ENCODE peak calls at places on chromosomes 13 and 19, in seven cellular contexts. One of them, this sample, is unnamed.

GRCh38 chr19:49878744-49879070 is 1.2 kb downstream of the TBC1D17 start:
- DNase-seq in WTC11: no peak
- DNase-seq in transverse colon: no peak
- DNase-seq in left ventricle myocardium inferior: no peak
- DNase-seq in Peyer's patch: no peak
- DNase-seq in A549: no peak
- DNase-seq in endothelial cell: no peak
- DNase-seq in this sample: no peak

GRCh38 chr19:31144069-31144468 is 205.2 kb downstream of the TSHZ3 start:
- DNase-seq in transverse colon: no peak
- DNase-seq in endothelial cell: no peak
- DNase-seq in Peyer's patch: no peak
- DNase-seq in A549: no peak
- DNase-seq in left ventricle myocardium inferior: no peak
- DNase-seq in WTC11: no peak
- DNase-seq in this sample: no peak

GRCh38 chr13:46803586-46803985 is 6.6 kb upstream of the ESD start:
- DNase-seq in A549: no peak
- DNase-seq in transverse colon: no peak
- DNase-seq in endothelial cell: no peak
- DNase-seq in left ventricle myocardium inferior: no peak
- DNase-seq in Peyer's patch: no peak
- DNase-seq in WTC11: no peak
- DNase-seq in this sample: no peak

GRCh38 chr19:2385053-2385721 is 25.1 kb downstream of the TMPRSS9 start:
- DNase-seq in left ventricle myocardium inferior: no peak
- DNase-seq in Peyer's patch: peak
- DNase-seq in transverse colon: peak
- DNase-seq in endothelial cell: peak
- DNase-seq in A549: peak
- DNase-seq in WTC11: peak
- DNase-seq in this sample: no peak

GRCh38 chr13:43316997-43317396 is 293.6 kb downstream of the DNAJC15 start:
- DNase-seq in left ventricle myocardium inferior: no peak
- DNase-seq in endothelial cell: no peak
- DNase-seq in Peyer's patch: no peak
- DNase-seq in A549: no peak
- DNase-seq in transverse colon: no peak
- DNase-seq in WTC11: no peak
- DNase-seq in this sample: no peak

GRCh38 chr19:6273701-6274601 is 5.8 kb downstream of the MLLT1 start:
- DNase-seq in transverse colon: peak
- DNase-seq in WTC11: no peak
- DNase-seq in endothelial cell: no peak
- DNase-seq in Peyer's patch: no peak
- DNase-seq in A549: no peak
- DNase-seq in left ventricle myocardium inferior: peak
- DNase-seq in this sample: peak

GRCh38 chr19:5321851-5322681 is 18.5 kb downstream of the PTPRS start:
- DNase-seq in A549: no peak
- DNase-seq in left ventricle myocardium inferior: no peak
- DNase-seq in endothelial cell: no peak
- DNase-seq in WTC11: peak
- DNase-seq in Peyer's patch: no peak
- DNase-seq in transverse colon: peak
- DNase-seq in this sample: no peak

GRCh38 chr19:6568010-6568411 is 22.9 kb downstream of the CD70 start:
- DNase-seq in Peyer's patch: no peak
- DNase-seq in left ventricle myocardium inferior: no peak
- DNase-seq in WTC11: no peak
- DNase-seq in endothelial cell: no peak
- DNase-seq in A549: no peak
- DNase-seq in transverse colon: no peak
- DNase-seq in this sample: no peak

GRCh38 chr13:33109801-33110200 is 93.6 kb downstream of the KL start:
- DNase-seq in endothelial cell: peak
- DNase-seq in A549: no peak
- DNase-seq in Peyer's patch: no peak
- DNase-seq in WTC11: peak
- DNase-seq in transverse colon: no peak
- DNase-seq in left ventricle myocardium inferior: no peak
- DNase-seq in this sample: no peak

GRCh38 chr19:10074153-10074552 is 12.0 kb upstream of the SHFL start:
- DNase-seq in left ventricle myocardium inferior: no peak
- DNase-seq in A549: no peak
- DNase-seq in transverse colon: no peak
- DNase-seq in Peyer's patch: no peak
- DNase-seq in WTC11: no peak
- DNase-seq in endothelial cell: no peak
- DNase-seq in this sample: no peak

GRCh38 chr19:44346556-44346955 is 9.9 kb downstream of the ZNF112 start:
- DNase-seq in transverse colon: no peak
- DNase-seq in Peyer's patch: no peak
- DNase-seq in left ventricle myocardium inferior: no peak
- DNase-seq in A549: no peak
- DNase-seq in WTC11: no peak
- DNase-seq in endothelial cell: no peak
- DNase-seq in this sample: no peak

GRCh38 chr19:18843960-18844359 is 12.2 kb downstream of the UPF1 start:
- DNase-seq in transverse colon: no peak
- DNase-seq in endothelial cell: no peak
- DNase-seq in WTC11: no peak
- DNase-seq in left ventricle myocardium inferior: no peak
- DNase-seq in Peyer's patch: no peak
- DNase-seq in A549: no peak
- DNase-seq in this sample: no peak

GRCh38 chr13:44386932-44387556 is 13.4 kb downstream of the SERP2 start:
- DNase-seq in transverse colon: no peak
- DNase-seq in A549: no peak
- DNase-seq in left ventricle myocardium inferior: no peak
- DNase-seq in endothelial cell: no peak
- DNase-seq in WTC11: no peak
- DNase-seq in Peyer's patch: no peak
- DNase-seq in this sample: no peak

GRCh38 chr13:69213331-69213850 is 894.2 kb upstream of the ATXN8OS start:
- DNase-seq in left ventricle myocardium inferior: no peak
- DNase-seq in Peyer's patch: no peak
- DNase-seq in A549: no peak
- DNase-seq in WTC11: no peak
- DNase-seq in transverse colon: no peak
- DNase-seq in endothelial cell: no peak
- DNase-seq in this sample: no peak

DNA sequence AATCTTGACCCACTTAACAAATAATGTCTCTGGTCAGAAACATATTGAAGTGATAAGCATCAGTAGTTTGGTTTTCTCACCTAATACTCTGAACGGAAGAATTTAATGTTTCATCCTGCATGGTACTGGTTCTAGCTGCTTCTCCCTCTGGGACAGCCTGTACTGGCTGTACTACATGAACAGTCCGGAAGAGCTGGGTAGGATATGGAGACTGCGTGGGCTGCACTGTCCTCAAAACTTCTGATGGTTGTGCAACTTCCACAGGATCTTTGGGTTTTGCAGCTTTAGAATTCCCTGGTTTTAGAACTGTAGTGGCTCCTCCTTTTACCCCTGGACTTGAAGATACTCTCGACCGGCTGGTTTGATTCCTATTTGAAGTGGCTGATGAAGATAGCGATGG is 78.3 kb downstream of the ELF1 start:
- DNase-seq in WTC11: no peak
- DNase-seq in transverse colon: no peak
- DNase-seq in left ventricle myocardium inferior: no peak
- DNase-seq in endothelial cell: no peak
- DNase-seq in Peyer's patch: no peak
- DNase-seq in A549: no peak
- DNase-seq in this sample: no peak
- TF ChIP-seq CTCF in WTC11: no peak
- TF ChIP-seq CTCF in transverse colon: no peak
- TF ChIP-seq CTCF in left ventricle myocardium inferior: no peak
- TF ChIP-seq CTCF in endothelial cell: no peak
- TF ChIP-seq CTCF in Peyer's patch: no peak
- TF ChIP-seq CTCF in A549: no peak
- TF ChIP-seq CTCF in this sample: no peak

DNA sequence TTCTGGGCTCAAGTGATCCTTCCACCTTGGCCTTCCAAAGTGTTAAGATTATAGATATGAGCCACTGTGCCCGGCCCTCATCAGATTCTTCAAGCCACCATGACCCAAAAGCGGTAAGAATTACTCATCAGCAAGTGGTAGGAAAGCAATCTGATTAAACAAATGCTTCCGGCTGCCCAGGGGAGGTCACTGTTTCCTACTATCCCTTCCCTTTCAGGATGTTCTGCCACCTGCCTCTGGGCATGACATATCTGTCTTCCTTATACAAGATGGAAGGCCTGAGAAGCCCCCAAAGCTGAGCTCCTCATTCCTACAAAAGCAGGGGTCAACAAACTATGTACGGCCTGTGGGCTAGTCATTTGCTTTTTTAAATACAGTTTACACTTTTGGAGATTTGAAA is 6.9 kb downstream of the ABHD8 start:
- DNase-seq in A549: peak
- DNase-seq in transverse colon: no peak
- DNase-seq in endothelial cell: no peak
- DNase-seq in WTC11: no peak
- DNase-seq in Peyer's patch: no peak
- DNase-seq in left ventricle myocardium inferior: no peak
- DNase-seq in this sample: no peak
- TF ChIP-seq CTCF in A549: no peak
- TF ChIP-seq CTCF in transverse colon: no peak
- TF ChIP-seq CTCF in endothelial cell: no peak
- TF ChIP-seq CTCF in WTC11: no peak
- TF ChIP-seq CTCF in Peyer's patch: no peak
- TF ChIP-seq CTCF in left ventricle myocardium inferior: no peak
- TF ChIP-seq CTCF in this sample: no peak

DNA sequence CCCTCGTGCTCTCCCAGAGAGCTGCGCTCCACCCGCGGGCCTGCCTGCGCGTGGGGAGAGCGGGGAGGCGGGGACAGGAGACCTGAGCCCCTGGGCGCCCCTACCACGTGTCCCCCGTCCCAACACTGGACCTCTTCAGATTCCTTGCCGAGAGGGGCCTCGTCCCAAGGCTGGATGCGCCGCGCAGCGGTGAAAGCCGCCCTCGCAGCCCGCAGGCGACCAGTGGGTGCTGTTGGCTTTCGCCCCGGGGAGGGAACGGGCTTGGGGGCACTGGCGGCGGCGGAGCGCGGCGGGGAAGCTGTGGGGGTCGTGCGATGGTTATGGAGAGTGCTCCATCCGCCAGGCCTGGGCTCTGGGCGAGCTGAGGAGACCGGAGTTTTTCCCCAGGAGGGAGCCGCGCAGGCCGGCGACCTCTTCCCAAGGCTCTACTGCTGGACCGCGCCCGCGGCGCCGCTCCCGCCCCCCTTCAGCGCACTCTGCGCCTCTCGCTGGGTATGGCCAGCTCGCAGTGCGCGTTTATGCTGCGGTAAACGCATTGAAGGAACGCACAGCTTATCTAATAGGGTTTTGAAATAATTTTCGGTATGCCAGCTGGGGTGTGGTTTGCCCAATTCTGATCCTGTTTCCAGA is 17.2 kb upstream of the RNF17 start:
- DNase-seq in Peyer's patch: no peak
- DNase-seq in WTC11: peak
- DNase-seq in transverse colon: no peak
- DNase-seq in A549: peak
- DNase-seq in endothelial cell: peak
- DNase-seq in left ventricle myocardium inferior: no peak
- DNase-seq in this sample: no peak
- TF ChIP-seq CTCF in Peyer's patch: no peak
- TF ChIP-seq CTCF in WTC11: no peak
- TF ChIP-seq CTCF in transverse colon: no peak
- TF ChIP-seq CTCF in A549: no peak
- TF ChIP-seq CTCF in endothelial cell: peak
- TF ChIP-seq CTCF in left ventricle myocardium inferior: peak
- TF ChIP-seq CTCF in this sample: no peak

GRCh38 chr19:46020819-46021125 is 2.1 kb downstream of the PGLYRP1 start:
- DNase-seq in A549: no peak
- DNase-seq in WTC11: no peak
- DNase-seq in Peyer's patch: no peak
- DNase-seq in transverse colon: no peak
- DNase-seq in endothelial cell: no peak
- DNase-seq in left ventricle myocardium inferior: no peak
- DNase-seq in this sample: no peak

GRCh38 chr19:46022061-46022430 is 807 bp downstream of the PGLYRP1 start:
- DNase-seq in A549: no peak
- DNase-seq in WTC11: no peak
- DNase-seq in left ventricle myocardium inferior: no peak
- DNase-seq in Peyer's patch: no peak
- DNase-seq in endothelial cell: no peak
- DNase-seq in transverse colon: no peak
- DNase-seq in this sample: no peak

GRCh38 chr19:46023311-46023779 is 492 bp upstream of the PGLYRP1 start:
- DNase-seq in A549: no peak
- DNase-seq in transverse colon: no peak
- DNase-seq in endothelial cell: no peak
- DNase-seq in WTC11: no peak
- DNase-seq in Peyer's patch: no peak
- DNase-seq in left ventricle myocardium inferior: no peak
- DNase-seq in this sample: no peak

GRCh38 chr19:46022431-46023310 is at the start of gene PGLYRP1:
- DNase-seq in WTC11: peak
- DNase-seq in Peyer's patch: no peak
- DNase-seq in left ventricle myocardium inferior: no peak
- DNase-seq in A549: no peak
- DNase-seq in endothelial cell: no peak
- DNase-seq in transverse colon: no peak
- DNase-seq in this sample: no peak

DNA sequence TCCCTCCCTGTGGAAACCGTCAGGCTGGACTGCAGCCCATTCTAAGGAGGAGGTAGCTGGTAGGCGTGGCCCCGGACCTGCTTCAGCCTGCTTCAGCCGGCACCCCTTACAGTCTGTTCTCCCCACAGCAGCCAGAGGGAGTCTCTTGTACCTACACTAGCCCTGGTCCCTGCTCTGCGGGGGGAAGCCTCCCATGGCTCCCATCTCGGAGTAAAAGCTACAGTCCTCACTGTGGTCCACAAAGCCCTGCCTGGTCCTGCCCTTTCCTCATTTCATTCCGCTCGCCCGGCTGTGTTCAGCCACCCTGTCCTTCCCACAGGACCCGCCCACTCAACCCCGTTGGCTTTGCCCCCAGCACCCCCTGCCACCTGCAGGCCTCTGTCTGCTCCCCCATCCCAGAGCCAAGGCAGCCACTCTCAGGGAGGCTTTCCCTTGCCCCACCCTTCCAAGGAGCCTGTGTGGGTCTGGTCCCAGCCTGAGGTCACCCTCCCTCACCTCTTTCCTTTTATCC is 1.3 kb downstream of the PGLYRP1 start:
- DNase-seq in transverse colon: peak
- DNase-seq in endothelial cell: no peak
- DNase-seq in A549: no peak
- DNase-seq in Peyer's patch: no peak
- DNase-seq in left ventricle myocardium inferior: no peak
- DNase-seq in WTC11: peak
- DNase-seq in this sample: no peak
- TF ChIP-seq CTCF in transverse colon: no peak
- TF ChIP-seq CTCF in endothelial cell: no peak
- TF ChIP-seq CTCF in A549: no peak
- TF ChIP-seq CTCF in Peyer's patch: peak
- TF ChIP-seq CTCF in left ventricle myocardium inferior: no peak
- TF ChIP-seq CTCF in WTC11: no peak
- TF ChIP-seq CTCF in this sample: no peak

This sample was measured in CD14-positive monocyte.